ENCODE peak calls at places on chromosomes 11 and 22, in six cellular contexts. I is endothelial cell of umbilical vein; S is neural progenitor cell; Y is dorsolateral prefrontal cortex; V is activated CD8-positive, alpha-beta T cell treated with anti-CD3 and anti-CD28 coated beads for 36 hours; U is GM23338. P is an unnamed sample.

GRCh38 chr11:63814383-63814736 is 1.1 kb downstream of the SPINDOC start:
- DNase-seq in V (no peak), S (no peak), Y (no peak), U (no peak), I (peak; percentile 25), P (no peak)

GRCh38 chr11:35525501-35526175 is at the start of gene PAMR1:
- DNase-seq in V (peak; percentile 50), U (peak; percentile 89), Y (no peak), I (no peak), S (peak; percentile 87), P (peak; percentile 90)

GRCh38 chr22:34475886-34476285 is 555.6 kb upstream of the LARGE1 start:
- DNase-seq in U (no peak), I (no peak), S (no peak), V (no peak), Y (peak; percentile 71), P (no peak)

GRCh38 chr22:20996031-20996410 is 5.9 kb downstream of the THAP7 start:
- DNase-seq in U (no peak), S (no peak), Y (no peak), I (no peak), V (no peak), P (no peak)

GRCh38 chr22:49321477-49322055 is 506.1 kb downstream of the BRD1 start:
- DNase-seq in I (no peak), S (no peak), V (no peak), Y (peak; percentile 41), U (no peak), P (peak; percentile 78)

GRCh38 chr11:78253797-78254196 is 65.1 kb downstream of the USP35 start:
- DNase-seq in Y (no peak), S (no peak), V (no peak), U (no peak), I (peak; percentile 27), P (no peak)

GRCh38 chr22:19068784-19069271 is 53.4 kb downstream of the DGCR2 start:
- DNase-seq in V (no peak), I (no peak), Y (no peak), S (no peak), U (no peak), P (no peak)

GRCh38 chr11:82738116-82738515 is 4.5 kb upstream of the FAM181B start:
- DNase-seq in V (no peak), I (no peak), U (no peak), Y (no peak), S (peak; percentile 64), P (no peak)

GRCh38 chr22:37019309-37020191 is at the start of the genes MPST and TST:
- DNase-seq in U (peak; percentile 79), V (peak; percentile 31), Y (peak; percentile 70), S (peak; percentile 93), I (peak; percentile 69), P (peak; percentile 45)
- TF ChIP-seq CTCF in U (peak; percentile 12), V (peak; percentile 6), Y (no peak), S (peak; percentile 25), I (no peak), P (no peak)

GRCh38 chr11:110434952-110435779 is 5.4 kb downstream of the FDX1 start:
- DNase-seq in U (peak; percentile 69), Y (no peak), S (no peak), I (no peak), V (peak; percentile 46), P (no peak)
- TF ChIP-seq CTCF in U (peak; percentile 76), Y (no peak), S (peak; percentile 34), I (peak; percentile 7), V (peak; percentile 44), P (no peak)

GRCh38 chr11:68821670-68822069 is 20.0 kb downstream of the CPT1A start:
- DNase-seq in Y (no peak), V (no peak), U (peak; percentile 34), S (peak; percentile 22), I (no peak), P (no peak)
- TF ChIP-seq CTCF in Y (no peak), V (no peak), U (peak; percentile 39), S (peak; percentile 40), I (no peak), P (no peak)

GRCh38 chr11:103537904-103538502 is 428.8 kb downstream of the DYNC2H1 start:
- DNase-seq in V (no peak), U (peak; percentile 66), Y (no peak), S (peak; percentile 29), I (peak; percentile 54), P (no peak)
- TF ChIP-seq CTCF in V (peak; percentile 47), U (peak; percentile 86), Y (peak; percentile 32), S (peak; percentile 71), I (peak; percentile 45), P (no peak)

GRCh38 chr22:28883917-28884753 is 763 bp downstream of the ZNRF3 start:
- DNase-seq in S (peak; percentile 74), Y (no peak), V (peak; percentile 60), U (peak; percentile 83), I (peak; percentile 27), P (no peak)

GRCh38 chr22:28882545-28882877 is 861 bp upstream of the ZNRF3 start:
- DNase-seq in I (no peak), Y (no peak), V (peak; percentile 58), S (no peak), U (peak; percentile 28), P (peak; percentile 32)

GRCh38 chr22:28884754-28885375 is 1.5 kb downstream of the ZNRF3 start:
- DNase-seq in S (peak; percentile 38), Y (no peak), V (no peak), U (peak; percentile 17), I (no peak), P (no peak)

GRCh38 chr22:28883657-28883916 is 215 bp downstream of the ZNRF3 start:
- DNase-seq in S (no peak), I (no peak), V (no peak), U (no peak), Y (no peak), P (no peak)

DNA sequence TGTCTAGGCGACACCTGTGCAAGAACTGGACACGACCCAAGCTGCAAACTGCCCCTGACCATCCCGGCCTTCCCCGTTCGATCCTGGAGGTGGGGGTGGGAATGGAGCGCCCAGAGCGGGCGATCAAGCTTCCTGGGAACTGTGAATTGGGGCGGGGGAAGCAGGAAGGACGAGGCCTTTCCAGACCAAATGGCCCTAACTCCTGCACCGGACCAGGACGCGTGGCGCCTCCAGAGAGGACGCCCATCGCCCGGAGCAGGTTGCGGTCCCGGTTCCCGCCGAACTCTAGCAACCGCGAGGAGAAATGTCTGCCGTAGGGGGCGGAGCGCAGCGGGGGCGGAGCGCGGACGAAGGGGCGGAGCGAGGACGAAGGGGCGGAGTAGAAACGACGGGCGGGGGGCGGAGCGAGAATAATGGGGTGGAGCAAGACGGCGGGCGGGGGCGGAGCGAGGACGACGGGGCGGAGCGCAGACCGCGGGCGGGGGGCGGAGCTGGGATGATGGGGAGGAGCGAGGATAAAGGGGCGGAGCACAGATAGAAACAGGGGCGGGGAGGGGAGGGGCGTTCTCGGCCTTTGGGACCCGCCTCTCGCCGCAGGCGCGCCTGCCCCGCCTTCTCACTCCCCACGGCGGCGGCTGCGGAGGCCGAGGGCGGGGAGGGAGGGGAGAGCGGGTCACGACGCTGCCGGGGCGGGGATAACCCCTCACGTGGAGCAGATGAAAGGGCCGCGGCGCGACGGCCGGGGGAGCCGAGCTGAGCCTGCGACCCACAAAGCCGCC is at the start of gene ZNRF3:
- DNase-seq in U (peak; percentile 94), Y (peak; percentile 91), S (peak; percentile 97), V (peak; percentile 90), I (peak; percentile 79), P (peak; percentile 87)
- TF ChIP-seq CTCF in U (no peak), Y (no peak), S (no peak), V (no peak), I (no peak), P (no peak)

GRCh38 chr11:28529540-28530410 is 421.6 kb downstream of the METTL15 start:
- DNase-seq in I (peak; percentile 65), Y (no peak), U (peak; percentile 74), V (no peak), S (peak; percentile 62), P (no peak)
- TF ChIP-seq CTCF in I (peak; percentile 25), Y (peak; percentile 41), U (peak; percentile 69), V (peak; percentile 29), S (peak; percentile 67), P (no peak)

DNA sequence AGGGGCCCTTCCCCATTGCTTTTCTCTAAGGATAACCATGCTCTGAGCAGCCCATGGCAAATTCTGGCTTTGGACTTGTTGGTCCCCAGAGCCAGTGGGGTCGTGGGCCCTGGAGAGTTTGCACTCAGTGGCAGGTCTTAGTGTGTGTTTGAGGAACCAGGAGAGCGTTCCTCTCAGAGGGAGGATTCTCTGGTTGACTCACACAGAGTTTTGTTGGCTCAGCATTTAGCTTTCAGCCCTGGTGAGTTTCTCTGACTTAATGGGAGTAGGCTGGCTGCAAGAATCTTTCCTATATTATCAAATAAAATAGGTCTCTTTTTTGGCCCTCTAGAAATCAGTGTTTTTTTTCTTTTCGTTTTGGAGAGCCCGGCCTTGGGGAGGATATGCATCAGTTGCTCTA is 20.9 kb downstream of the ST14 start:
- DNase-seq in U (no peak), S (no peak), V (no peak), Y (no peak), I (no peak), P (no peak)
- TF ChIP-seq CTCF in U (no peak), S (no peak), V (no peak), Y (no peak), I (no peak), P (no peak)

DNA sequence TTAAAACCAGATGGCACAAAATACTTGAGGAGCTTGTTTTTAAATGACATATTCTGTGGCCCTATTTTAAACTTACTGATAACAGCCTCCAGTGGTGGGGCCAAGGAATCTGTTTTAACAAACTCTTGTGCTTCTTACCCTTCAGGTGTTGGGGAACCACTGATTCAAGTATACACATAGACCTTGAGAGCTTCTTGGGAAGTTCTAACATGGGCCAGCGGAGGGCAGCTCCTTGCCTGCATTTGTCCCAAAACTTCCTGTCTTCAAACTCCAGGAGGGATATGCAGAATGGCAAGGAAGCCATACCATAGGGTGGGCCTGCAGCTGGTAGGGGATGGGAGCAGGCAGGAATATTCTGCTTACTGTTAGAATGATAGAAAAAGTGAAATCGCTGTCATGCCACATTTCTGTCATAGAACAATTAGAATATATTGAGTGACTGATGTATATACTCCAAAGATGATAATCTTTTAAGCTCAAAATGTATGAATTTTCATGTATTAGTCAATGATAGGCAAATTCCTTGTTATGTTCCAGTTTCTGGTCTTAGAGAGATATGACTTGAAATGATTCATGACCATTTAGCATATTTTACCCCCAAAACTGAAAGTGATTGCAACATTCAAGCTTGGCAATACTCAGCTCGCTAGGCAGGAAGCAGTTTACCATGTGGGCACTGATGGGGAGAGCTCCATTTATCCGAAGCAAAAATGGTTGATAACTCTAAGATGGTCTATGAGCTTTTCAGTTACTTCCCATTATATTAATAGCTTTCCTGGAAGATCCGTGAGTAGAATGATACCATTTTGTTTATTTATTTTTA is 9.2 kb downstream of the EXT2 start:
- DNase-seq in U (peak; percentile 70), I (no peak), V (no peak), Y (no peak), S (no peak), P (no peak)
- TF ChIP-seq CTCF in U (peak; percentile 41), I (no peak), V (no peak), Y (no peak), S (no peak), P (no peak)

GRCh38 chr11:115555336-115556090 is 51.3 kb upstream of the CADM1 start:
- DNase-seq in I (no peak), V (no peak), U (no peak), S (no peak), Y (no peak), P (peak; percentile 37)
- TF ChIP-seq CTCF in I (no peak), V (no peak), U (no peak), S (no peak), Y (no peak), P (no peak)

P was measured in lower leg skin.